ENCODE peak calls at places on chromosomes 7 and 10, in five cellular contexts. M, X, H, V and I are unnamed samples.

GRCh38 chr10:133026171-133026570 is 61.6 kb upstream of the ADGRA1 start:
- DNase-seq in M (no peak), X (no peak), H (no peak), V (no peak), I (no peak)

GRCh38 chr10:52621635-52622079 is 150.9 kb downstream of the MBL2 start:
- DNase-seq in M (peak; percentile 82), X (no peak), H (no peak), V (no peak), I (peak; percentile 37)

GRCh38 chr10:21130108-21130507 is 233.0 kb upstream of the NEBL start:
- DNase-seq in M (no peak), X (peak; percentile 13), H (no peak), V (no peak), I (no peak)

GRCh38 chr7:23960361-23960760 is 250.3 kb downstream of the STK31 start:
- DNase-seq in M (no peak), X (no peak), H (no peak), V (no peak), I (no peak)

GRCh38 chr10:2619472-2619871 is 447.9 kb upstream of the PFKP start:
- DNase-seq in M (no peak), X (peak; percentile 14), H (no peak), V (no peak), I (no peak)

GRCh38 chr10:3538850-3539531 is 246.0 kb downstream of the KLF6 start:
- DNase-seq in M (peak; percentile 97), X (no peak), H (no peak), V (no peak), I (peak; percentile 96)

GRCh38 chr10:13376771-13377170 is 28.7 kb upstream of the SEPHS1 start:
- DNase-seq in M (no peak), X (no peak), H (no peak), V (no peak), I (no peak)

GRCh38 chr10:28891058-28891713 is 213.9 kb downstream of the BAMBI start:
- DNase-seq in M (no peak), X (no peak), H (no peak), V (no peak), I (no peak)

GRCh38 chr10:19638173-19638872 is 177.9 kb upstream of the PLXDC2 start:
- DNase-seq in M (peak; percentile 95), X (no peak), H (no peak), V (no peak), I (peak; percentile 95)

GRCh38 chr10:93074597-93075368 is 1.1 kb downstream of the CYP26A1 start:
- DNase-seq in M (no peak), X (no peak), H (no peak), V (no peak), I (no peak)

GRCh38 chr7:43467846-43468245 is 115.1 kb upstream of the STK17A start:
- DNase-seq in M (no peak), X (no peak), H (no peak), V (no peak), I (no peak)

GRCh38 chr7:149320313-149321124 is 58.5 kb downstream of the ZNF783 start:
- DNase-seq in M (no peak), X (peak; percentile 14), H (no peak), V (no peak), I (no peak)

GRCh38 chr7:91826377-91826776 is 54.1 kb downstream of the MTERF1 start:
- DNase-seq in M (peak; percentile 31), X (no peak), H (no peak), V (no peak), I (no peak)

GRCh38 chr7:27173412-27174076 is 576 bp downstream of the HOXA10 start:
- DNase-seq in M (no peak), X (no peak), H (no peak), V (peak; percentile 62), I (no peak)

GRCh38 chr7:24842449-24843241 is 85.4 kb upstream of the GSDME start:
- DNase-seq in M (no peak), X (no peak), H (peak; percentile 55), V (no peak), I (no peak)

GRCh38 chr7:100884741-100885439 is 4.6 kb downstream of the UFSP1 start:
- DNase-seq in M (no peak), X (peak; percentile 11), H (no peak), V (no peak), I (no peak)

GRCh38 chr7:118867860-118868259 is 643.4 kb downstream of the ANKRD7 start:
- DNase-seq in M (no peak), X (no peak), H (no peak), V (no peak), I (no peak)

GRCh38 chr7:118872568-118872967 is 648.1 kb downstream of the ANKRD7 start:
- DNase-seq in M (no peak), X (no peak), H (no peak), V (no peak), I (no peak)

DNA sequence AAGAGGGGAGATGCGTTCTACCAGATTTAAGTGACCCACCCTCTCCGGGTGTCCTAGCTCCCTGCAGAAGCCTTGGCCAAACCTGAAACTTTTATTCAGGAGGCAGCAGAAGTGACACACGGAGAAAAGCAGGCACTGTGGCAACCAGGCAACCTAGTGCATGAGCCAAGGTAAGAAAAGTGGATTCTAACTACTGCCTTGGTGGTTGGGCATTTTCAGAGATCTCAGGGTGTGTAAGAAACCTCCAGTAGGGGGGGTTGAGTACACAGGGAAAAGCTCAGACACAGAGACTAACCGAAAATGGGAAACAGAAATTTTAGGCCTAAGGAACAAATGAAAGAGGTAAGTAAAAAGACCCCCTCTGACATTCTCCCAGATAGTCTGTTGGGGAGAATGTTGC is 645.7 kb downstream of the ANKRD7 start:
- DNase-seq in M (no peak), X (no peak), H (no peak), V (no peak), I (no peak)
- TF ChIP-seq CTCF in M (no peak), X (no peak), H (no peak), V (no peak), I (peak; percentile 9)

GRCh38 chr7:5572439-5572838 is 148.8 kb upstream of the TNRC18 start:
- DNase-seq in M (no peak), X (no peak), H (no peak), V (no peak), I (peak; percentile 45)

GRCh38 chr7:5578441-5579024 is 154.9 kb upstream of the TNRC18 start:
- DNase-seq in M (no peak), X (no peak), H (no peak), V (no peak), I (no peak)

DNA sequence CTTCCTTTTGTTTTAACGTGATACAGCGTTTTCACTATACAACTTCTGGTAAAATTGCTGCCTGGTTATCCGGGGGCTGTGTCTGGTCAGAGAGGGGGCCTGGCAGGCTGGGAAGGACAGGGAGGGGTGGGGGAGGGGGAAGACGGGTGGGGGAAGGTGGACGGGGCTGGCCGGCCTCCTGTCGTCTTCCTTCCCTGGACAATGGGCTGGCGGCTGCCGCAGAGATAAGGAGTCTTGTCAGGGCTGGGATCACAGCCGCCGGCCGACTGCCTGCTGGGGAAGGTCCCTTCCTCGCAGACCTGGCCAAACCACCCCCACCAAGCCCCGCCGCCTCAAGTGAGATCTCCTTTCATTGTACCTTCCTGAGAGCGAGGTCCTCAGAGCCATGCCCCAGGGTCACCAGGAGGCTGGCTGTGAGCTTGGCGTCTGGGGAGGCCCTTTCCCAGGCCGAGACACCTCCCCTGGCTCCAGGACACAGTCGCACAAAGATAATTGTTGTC is 151.2 kb upstream of the TNRC18 start:
- DNase-seq in M (no peak), X (peak; percentile 87), H (no peak), V (no peak), I (no peak)
- H3K4me3 ChIP-seq in M (no peak overlapping the region), X (peak overlapping the region; percentile 30), H (no peak overlapping the region), V (no peak overlapping the region), I (no peak overlapping the region)

GRCh38 chr7:50358306-50358705 is 53.8 kb downstream of the IKZF1 start:
- DNase-seq in M (no peak), X (no peak), H (no peak), V (no peak), I (no peak)
- TF ChIP-seq CTCF in M (no peak), X (no peak), H (no peak), V (no peak), I (no peak)

DNA sequence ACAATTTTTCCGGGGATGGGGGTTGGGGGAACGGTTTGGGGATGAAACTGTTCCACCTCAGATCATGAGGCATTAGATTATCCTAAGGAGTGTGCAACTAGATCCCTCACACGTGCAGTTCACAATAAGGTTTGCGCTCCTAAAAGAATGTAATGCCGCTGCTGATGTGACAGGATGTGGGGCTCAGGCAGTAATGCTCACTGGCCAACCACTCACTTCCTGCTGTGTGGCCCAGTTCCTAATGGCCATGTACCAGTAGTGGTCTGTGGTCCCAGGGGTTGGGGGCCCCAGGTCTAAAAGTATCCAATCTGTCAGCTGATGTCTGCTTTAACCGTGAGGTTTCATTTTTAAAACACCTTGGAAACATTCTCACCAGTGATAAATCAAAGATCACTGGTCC is 2.2 kb downstream of the STN1 start:
- DNase-seq in M (no peak), X (no peak), H (peak; percentile 55), V (no peak), I (no peak)
- H3K4me3 ChIP-seq in M (no peak overlapping the region), X (no peak overlapping the region), H (peak overlapping the region; percentile 8), V (peak overlapping the region; percentile 85), I (peak overlapping the region; percentile 74)

GRCh38 chr7:94655884-94656657 is at the start of gene SGCE:
- DNase-seq in M (peak; percentile 79), X (peak; percentile 27), H (peak; percentile 59), V (peak; percentile 50), I (peak; percentile 86)
- TF ChIP-seq CTCF in M (peak; percentile 53), X (no peak), H (peak; percentile 41), V (no peak), I (peak; percentile 61)

DNA sequence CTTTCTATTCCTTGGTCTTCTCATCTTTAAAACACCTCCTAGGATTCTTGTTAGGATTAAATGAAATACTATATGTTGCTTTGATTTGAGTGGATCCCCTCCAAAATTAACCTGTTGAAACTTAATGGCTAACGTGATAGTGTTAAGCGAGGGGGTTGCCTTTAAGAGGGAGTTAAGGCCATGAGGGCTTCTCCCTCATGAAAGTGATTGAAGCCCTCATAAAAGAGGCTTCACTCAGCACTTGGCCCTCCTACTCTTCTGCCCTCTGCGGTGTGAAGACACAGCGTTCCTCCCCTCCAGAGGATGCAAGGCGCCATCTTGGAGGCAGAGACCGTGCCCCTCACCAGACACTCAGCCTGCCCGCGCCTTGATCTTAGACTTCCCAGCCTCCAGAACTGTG is 46.6 kb downstream of the CNNM2 start:
- DNase-seq in M (no peak), X (no peak), H (no peak), V (no peak), I (no peak)
- H3K4me3 ChIP-seq in M (no peak overlapping the region), X (no peak overlapping the region), H (no peak overlapping the region), V (no peak overlapping the region), I (no peak overlapping the region)